ENCODE peak calls at places on chromosome 9, in nine cellular contexts. J is A549, L is NCI-H345, P is C1 segment of cervical spinal cord, Q is Caki2, G is HCEC 1CT, F is uterus, B is HL-60, N is Kasumi-1. E is an unnamed sample.
A peak's percentile ranks its signal among the peaks of the same experiment; 100 is the strongest.

GRCh38 chr9:137463931-137464290 is 4.8 kb upstream of the NSMF start:
- DNase-seq in Q (no peak), G (no peak), F (no peak), N (no peak), B (no peak), L (no peak), J (no peak), P (no peak), E (no peak)

GRCh38 chr9:4346111-4346510 is 46.2 kb upstream of the GLIS3 start:
- DNase-seq in N (no peak), L (no peak), J (no peak), F (no peak), Q (no peak), B (no peak), P (no peak), G (no peak), E (no peak)

GRCh38 chr9:76626980-76627379 is 137.3 kb upstream of the PCA3 start:
- DNase-seq in L (no peak), F (no peak), J (no peak), P (no peak), Q (no peak), B (no peak), G (no peak), N (no peak), E (no peak)

GRCh38 chr9:114288233-114289051 is 34.5 kb upstream of the ORM1 start:
- DNase-seq in Q (peak; percentile 86), J (peak; percentile 56), P (no peak), B (no peak), N (no peak), F (peak; percentile 15), G (no peak), L (no peak), E (peak; percentile 92)

GRCh38 chr9:92724528-92725265 is 39.9 kb downstream of the BICD2 start:
- DNase-seq in P (no peak), N (no peak), G (no peak), L (peak; percentile 83), F (no peak), B (no peak), J (no peak), Q (no peak), E (no peak)

GRCh38 chr9:137097761-137098462 is 11.1 kb downstream of the MAN1B1 start:
- DNase-seq in B (no peak), L (no peak), P (no peak), F (no peak), Q (no peak), N (no peak), J (no peak), G (no peak), E (no peak)

GRCh38 chr9:2489838-2490314 is 131.7 kb upstream of the VLDLR start:
- DNase-seq in G (no peak), L (no peak), J (no peak), B (no peak), F (peak; percentile 44), N (no peak), P (no peak), Q (no peak), E (peak; percentile 78)

GRCh38 chr9:82810902-82811301 is 252.0 kb downstream of the RASEF start:
- DNase-seq in L (no peak), F (no peak), P (no peak), N (no peak), J (no peak), Q (peak; percentile 42), B (no peak), G (no peak), E (peak; percentile 33)

GRCh38 chr9:74742792-74743389 is 144.8 kb downstream of the TRPM6 start:
- DNase-seq in F (no peak), P (no peak), J (peak; percentile 15), N (no peak), L (no peak), Q (peak; percentile 19), G (peak; percentile 40), B (peak; percentile 2), E (peak; percentile 17)

E was measured in RPMI7951.